ENCODE peak calls at places on chromosomes 3 and 15, in ten cellular contexts. One of them, this sample, is unnamed.

GRCh38 chr15:40436116-40436891 is 4.4 kb upstream of the BAHD1 start:
- DNase-seq in HuH-7: peak; percentile 56
- DNase-seq in Caki2: no peak
- DNase-seq in activated CD4-positive, alpha-beta T cell treated with anti-CD3 and anti-CD28 coated beads for 24 hours: no peak
- DNase-seq in CD8-positive, alpha-beta T cell: no peak
- DNase-seq in WTC11: peak; percentile 47
- DNase-seq in RPMI8226: peak; percentile 13
- DNase-seq in activated gamma-delta T cell: no peak
- DNase-seq in activated naive CD8-positive, alpha-beta T cell treated with anti-CD3 and anti-CD28 coated beads for 36 hours: no peak
- DNase-seq in left cardiac atrium: no peak
- DNase-seq in this sample: no peak

GRCh38 chr15:59062985-59063384 is 42.0 kb upstream of the CCNB2 start:
- DNase-seq in HuH-7: no peak
- DNase-seq in Caki2: no peak
- DNase-seq in activated CD4-positive, alpha-beta T cell treated with anti-CD3 and anti-CD28 coated beads for 24 hours: no peak
- DNase-seq in CD8-positive, alpha-beta T cell: no peak
- DNase-seq in WTC11: no peak
- DNase-seq in RPMI8226: no peak
- DNase-seq in activated gamma-delta T cell: no peak
- DNase-seq in activated naive CD8-positive, alpha-beta T cell treated with anti-CD3 and anti-CD28 coated beads for 36 hours: no peak
- DNase-seq in left cardiac atrium: no peak
- DNase-seq in this sample: no peak

GRCh38 chr3:46695177-46695961 is 1.9 kb upstream of the ALS2CL start:
- DNase-seq in HuH-7: peak; percentile 88
- DNase-seq in Caki2: peak; percentile 6
- DNase-seq in activated CD4-positive, alpha-beta T cell treated with anti-CD3 and anti-CD28 coated beads for 24 hours: no peak
- DNase-seq in CD8-positive, alpha-beta T cell: peak; percentile 17
- DNase-seq in WTC11: peak; percentile 69
- DNase-seq in RPMI8226: peak; percentile 46
- DNase-seq in activated gamma-delta T cell: no peak
- DNase-seq in activated naive CD8-positive, alpha-beta T cell treated with anti-CD3 and anti-CD28 coated beads for 36 hours: peak; percentile 33
- DNase-seq in left cardiac atrium: peak; percentile 78
- DNase-seq in this sample: peak; percentile 55

GRCh38 chr3:143654906-143655305 is 193.4 kb downstream of the SLC9A9 start:
- DNase-seq in HuH-7: no peak
- DNase-seq in Caki2: no peak
- DNase-seq in activated CD4-positive, alpha-beta T cell treated with anti-CD3 and anti-CD28 coated beads for 24 hours: no peak
- DNase-seq in CD8-positive, alpha-beta T cell: no peak
- DNase-seq in WTC11: no peak
- DNase-seq in RPMI8226: no peak
- DNase-seq in activated gamma-delta T cell: no peak
- DNase-seq in activated naive CD8-positive, alpha-beta T cell treated with anti-CD3 and anti-CD28 coated beads for 36 hours: no peak
- DNase-seq in left cardiac atrium: no peak
- DNase-seq in this sample: no peak

GRCh38 chr15:65954289-65954741 is 85.0 kb downstream of the RAB11A start:
- DNase-seq in HuH-7: no peak
- DNase-seq in Caki2: peak; percentile 8
- DNase-seq in activated CD4-positive, alpha-beta T cell treated with anti-CD3 and anti-CD28 coated beads for 24 hours: no peak
- DNase-seq in CD8-positive, alpha-beta T cell: no peak
- DNase-seq in WTC11: peak; percentile 69
- DNase-seq in RPMI8226: peak; percentile 76
- DNase-seq in activated gamma-delta T cell: no peak
- DNase-seq in activated naive CD8-positive, alpha-beta T cell treated with anti-CD3 and anti-CD28 coated beads for 36 hours: no peak
- DNase-seq in left cardiac atrium: no peak
- DNase-seq in this sample: peak; percentile 91

GRCh38 chr3:169362261-169362660 is 301.3 kb downstream of the MECOM start:
- DNase-seq in HuH-7: no peak
- DNase-seq in Caki2: no peak
- DNase-seq in activated CD4-positive, alpha-beta T cell treated with anti-CD3 and anti-CD28 coated beads for 24 hours: no peak
- DNase-seq in CD8-positive, alpha-beta T cell: no peak
- DNase-seq in WTC11: no peak
- DNase-seq in RPMI8226: peak; percentile 85
- DNase-seq in activated gamma-delta T cell: no peak
- DNase-seq in activated naive CD8-positive, alpha-beta T cell treated with anti-CD3 and anti-CD28 coated beads for 36 hours: no peak
- DNase-seq in left cardiac atrium: peak; percentile 34
- DNase-seq in this sample: no peak

GRCh38 chr3:151434151-151434890 is 26.5 kb downstream of the IGSF10 start:
- DNase-seq in HuH-7: no peak
- DNase-seq in Caki2: peak; percentile 21
- DNase-seq in activated CD4-positive, alpha-beta T cell treated with anti-CD3 and anti-CD28 coated beads for 24 hours: no peak
- DNase-seq in CD8-positive, alpha-beta T cell: no peak
- DNase-seq in WTC11: no peak
- DNase-seq in RPMI8226: no peak
- DNase-seq in activated gamma-delta T cell: no peak
- DNase-seq in activated naive CD8-positive, alpha-beta T cell treated with anti-CD3 and anti-CD28 coated beads for 36 hours: no peak
- DNase-seq in left cardiac atrium: no peak
- DNase-seq in this sample: no peak

GRCh38 chr3:124920718-124921117 is 13.8 kb downstream of the MUC13 start:
- DNase-seq in HuH-7: no peak
- DNase-seq in Caki2: no peak
- DNase-seq in activated CD4-positive, alpha-beta T cell treated with anti-CD3 and anti-CD28 coated beads for 24 hours: no peak
- DNase-seq in CD8-positive, alpha-beta T cell: no peak
- DNase-seq in WTC11: no peak
- DNase-seq in RPMI8226: no peak
- DNase-seq in activated gamma-delta T cell: no peak
- DNase-seq in activated naive CD8-positive, alpha-beta T cell treated with anti-CD3 and anti-CD28 coated beads for 36 hours: no peak
- DNase-seq in left cardiac atrium: no peak
- DNase-seq in this sample: no peak

GRCh38 chr15:75639191-75639708 is 774 bp downstream of the IMP3 start:
- DNase-seq in HuH-7: no peak
- DNase-seq in Caki2: no peak
- DNase-seq in activated CD4-positive, alpha-beta T cell treated with anti-CD3 and anti-CD28 coated beads for 24 hours: no peak
- DNase-seq in CD8-positive, alpha-beta T cell: no peak
- DNase-seq in WTC11: no peak
- DNase-seq in RPMI8226: no peak
- DNase-seq in activated gamma-delta T cell: no peak
- DNase-seq in activated naive CD8-positive, alpha-beta T cell treated with anti-CD3 and anti-CD28 coated beads for 36 hours: no peak
- DNase-seq in left cardiac atrium: no peak
- DNase-seq in this sample: no peak

GRCh38 chr3:71285086-71285485 is 298.4 kb downstream of the FOXP1 start:
- DNase-seq in HuH-7: no peak
- DNase-seq in Caki2: no peak
- DNase-seq in activated CD4-positive, alpha-beta T cell treated with anti-CD3 and anti-CD28 coated beads for 24 hours: no peak
- DNase-seq in CD8-positive, alpha-beta T cell: no peak
- DNase-seq in WTC11: no peak
- DNase-seq in RPMI8226: no peak
- DNase-seq in activated gamma-delta T cell: no peak
- DNase-seq in activated naive CD8-positive, alpha-beta T cell treated with anti-CD3 and anti-CD28 coated beads for 36 hours: no peak
- DNase-seq in left cardiac atrium: no peak
- DNase-seq in this sample: no peak

GRCh38 chr3:169286992-169287391 is 376.5 kb downstream of the MECOM start:
- DNase-seq in HuH-7: no peak
- DNase-seq in Caki2: no peak
- DNase-seq in activated CD4-positive, alpha-beta T cell treated with anti-CD3 and anti-CD28 coated beads for 24 hours: no peak
- DNase-seq in CD8-positive, alpha-beta T cell: no peak
- DNase-seq in WTC11: no peak
- DNase-seq in RPMI8226: no peak
- DNase-seq in activated gamma-delta T cell: no peak
- DNase-seq in activated naive CD8-positive, alpha-beta T cell treated with anti-CD3 and anti-CD28 coated beads for 36 hours: no peak
- DNase-seq in left cardiac atrium: no peak
- DNase-seq in this sample: no peak